ENCODE peak calls at places on chromosome X, in nine cellular contexts. S, R, K, T, X, M, D, A and I are unnamed samples.

GRCh38 chrX:2512501-2512900 is 11.7 kb upstream of the DHRSX start:
- DNase-seq in T (no peak), K (no peak), X (no peak), M (no peak), S (no peak), R (no peak), D (no peak), A (no peak), I (no peak)

GRCh38 chrX:154409222-154409871 is at the start of gene DNASE1L1:
- DNase-seq in T (no peak), R (peak), A (peak), D (no peak), S (no peak), K (no peak), X (no peak), M (peak), I (peak)

GRCh38 chrX:14056201-14056600 is 26.5 kb upstream of the GEMIN8 start:
- DNase-seq in D (no peak), A (no peak), K (no peak), M (no peak), T (no peak), S (no peak), R (no peak), X (no peak), I (peak)

GRCh38 chrX:150848914-150849365 is 49.5 kb downstream of the CD99L2 start:
- DNase-seq in X (peak), M (no peak), D (peak), T (no peak), R (peak), A (no peak), S (peak), K (peak), I (no peak)

GRCh38 chrX:105564536-105564935 is 257.8 kb upstream of the NRK start:
- DNase-seq in M (no peak), A (no peak), S (no peak), R (no peak), D (no peak), K (no peak), X (no peak), T (no peak), I (no peak)

GRCh38 chrX:46575991-46576392 is 2.4 kb downstream of the CHST7 start:
- DNase-seq in D (no peak), S (no peak), R (no peak), X (no peak), T (peak), M (no peak), A (no peak), K (no peak), I (peak)

GRCh38 chrX:38929966-38930421 is 128.7 kb downstream of the MID1IP1 start:
- DNase-seq in M (no peak), K (no peak), T (no peak), S (no peak), A (no peak), R (no peak), D (no peak), X (no peak), I (no peak)

GRCh38 chrX:119406739-119407138 is 7.6 kb downstream of the SLC25A43 start:
- DNase-seq in A (no peak), X (no peak), D (no peak), K (no peak), S (no peak), M (no peak), R (no peak), T (no peak), I (no peak)

GRCh38 chrX:152810403-152810802 is 20.2 kb downstream of the CETN2 start:
- DNase-seq in A (no peak), T (no peak), X (no peak), K (no peak), R (no peak), D (no peak), M (no peak), S (peak), I (peak)

GRCh38 chrX:13545731-13546130 is 23.7 kb upstream of the EGFL6 start:
- DNase-seq in M (no peak), X (no peak), R (no peak), K (no peak), D (no peak), A (no peak), T (no peak), S (no peak), I (no peak)

GRCh38 chrX:65667503-65668355 is at the start of gene MSN:
- DNase-seq in A (peak), S (peak), K (peak), R (peak), T (peak), M (peak), D (peak), X (no peak), I (peak)